ENCODE peak calls at places on chromosomes 6 and 20, in eight cellular contexts. Y, N, L, P, R, E, B and W are unnamed samples.

GRCh38 chr6:122653094-122653493 is 42.9 kb downstream of the PKIB start:
- DNase-seq in P (no peak), N (no peak), Y (peak), B (no peak), L (no peak), E (no peak), R (no peak), W (no peak)

GRCh38 chr6:32609731-32610640 is 20.3 kb upstream of the HLA-DRB1 start:
- DNase-seq in P (peak), E (no peak), N (no peak), Y (peak), B (peak), L (peak), R (no peak), W (peak)

GRCh38 chr6:78910611-78911134 is 43.3 kb downstream of the IRAK1BP1 start:
- DNase-seq in B (no peak), P (no peak), L (peak), Y (no peak), R (no peak), N (no peak), E (peak), W (no peak)

GRCh38 chr6:10555625-10556309 is 34.6 kb downstream of the GCNT2 start:
- DNase-seq in B (no peak), P (peak), Y (peak), R (peak), E (peak), L (no peak), N (peak), W (peak)

GRCh38 chr20:3980260-3981131 is 34.9 kb downstream of the RNF24 start:
- DNase-seq in B (no peak), L (peak), Y (peak), P (no peak), E (no peak), N (no peak), R (peak), W (no peak)

GRCh38 chr20:40695214-40695613 is 6.2 kb upstream of the MAFB start:
- DNase-seq in E (peak), R (no peak), L (no peak), N (no peak), B (no peak), Y (no peak), P (no peak), W (no peak)

GRCh38 chr6:170057961-170058877 is 232.7 kb downstream of the DLL1 start:
- DNase-seq in B (no peak), P (no peak), E (peak), Y (no peak), N (peak), R (peak), L (no peak), W (no peak)

GRCh38 chr6:138800377-138801150 is 4.7 kb downstream of the ECT2L start:
- DNase-seq in L (no peak), E (no peak), P (no peak), N (no peak), Y (no peak), B (no peak), R (no peak), W (no peak)

GRCh38 chr6:139777202-139777970 is 402.9 kb upstream of the CITED2 start:
- DNase-seq in E (no peak), B (no peak), P (no peak), L (no peak), Y (no peak), R (no peak), N (no peak), W (peak)

GRCh38 chr6:90135672-90136071 is 161.0 kb downstream of the BACH2 start:
- DNase-seq in N (no peak), P (no peak), Y (peak), R (no peak), L (no peak), E (no peak), B (no peak), W (no peak)

GRCh38 chr6:129623008-129623732 is 86.8 kb downstream of the ARHGAP18 start:
- DNase-seq in Y (no peak), R (no peak), E (no peak), P (no peak), N (no peak), B (no peak), L (no peak), W (no peak)

GRCh38 chr20:21395039-21395665 is 2.2 kb downstream of the NKX2-4 start:
- DNase-seq in L (no peak), P (no peak), E (no peak), R (no peak), N (no peak), Y (no peak), B (no peak), W (no peak)

GRCh38 chr20:46648903-46649649 is 2.2 kb downstream of the SLC13A3 start:
- DNase-seq in Y (no peak), R (no peak), N (no peak), L (no peak), B (no peak), P (no peak), E (no peak), W (no peak)

GRCh38 chr6:82957171-82957894 is 108.3 kb downstream of the UBE3D start:
- DNase-seq in Y (no peak), N (no peak), P (no peak), L (no peak), B (no peak), E (no peak), R (no peak), W (no peak)

GRCh38 chr6:163790296-163790840 is 375.9 kb downstream of the QKI start:
- DNase-seq in N (no peak), Y (peak), E (no peak), P (no peak), B (no peak), R (no peak), L (no peak), W (no peak)

GRCh38 chr6:28497893-28498292 is 17.7 kb downstream of the GPX6 start:
- DNase-seq in E (no peak), L (no peak), R (no peak), N (no peak), B (no peak), Y (no peak), P (no peak), W (no peak)

GRCh38 chr20:45406260-45407066 is 1.6 kb upstream of the DBNDD2 start:
- DNase-seq in B (peak), P (peak), L (peak), N (peak), R (peak), Y (peak), E (peak), W (peak)

GRCh38 chr20:33120934-33121333 is 41.5 kb downstream of the BPIFB4 start:
- DNase-seq in P (no peak), N (no peak), R (no peak), E (no peak), Y (no peak), L (no peak), B (no peak), W (no peak)

GRCh38 chr6:110703906-110704594 is 111.2 kb downstream of the CDK19 start:
- DNase-seq in P (no peak), Y (no peak), E (no peak), R (no peak), B (no peak), N (no peak), L (no peak), W (no peak)

GRCh38 chr6:30154709-30155521 is 6.1 kb downstream of the TRIM10 start:
- DNase-seq in R (no peak), B (no peak), Y (peak), E (no peak), P (no peak), L (no peak), N (no peak), W (no peak)

GRCh38 chr20:25487306-25487705 is 79.8 kb downstream of the GINS1 start:
- DNase-seq in L (no peak), N (no peak), B (no peak), Y (no peak), E (no peak), P (no peak), R (no peak), W (no peak)

GRCh38 chr6:151391021-151391470 is 313 bp downstream of the ZBTB2 start:
- DNase-seq in B (peak), L (peak), E (peak), P (peak), R (peak), N (peak), Y (peak), W (peak)

GRCh38 chr6:150580489-150580888 is 19.2 kb upstream of the PLEKHG1 start:
- DNase-seq in L (no peak), E (no peak), P (no peak), N (no peak), R (no peak), Y (no peak), B (no peak), W (no peak)

GRCh38 chr6:96899019-96899418 is 1.3 kb upstream of the NDUFAF4 start:
- DNase-seq in E (no peak), B (no peak), Y (peak), N (no peak), R (peak), L (no peak), P (peak), W (peak)

GRCh38 chr6:158684311-158684710 is 34.5 kb downstream of the SYTL3 start:
- DNase-seq in N (no peak), R (no peak), P (no peak), B (no peak), Y (no peak), E (no peak), L (no peak), W (no peak)

GRCh38 chr6:165961236-165961751 is 206.4 kb downstream of the TBXT start:
- DNase-seq in R (no peak), P (no peak), L (no peak), N (no peak), B (no peak), E (no peak), Y (no peak), W (no peak)

GRCh38 chr6:128327890-128328289 is 192.5 kb downstream of the PTPRK start:
- DNase-seq in R (no peak), N (no peak), B (peak), L (peak), E (no peak), P (peak), Y (no peak), W (no peak)

GRCh38 chr20:50434653-50435396 is 75.4 kb upstream of the PTPN1 start:
- DNase-seq in B (no peak), R (no peak), Y (peak), E (no peak), P (no peak), L (no peak), N (no peak), W (no peak)

GRCh38 chr6:7899046-7899888 is 11.3 kb downstream of the TXNDC5 start:
- DNase-seq in L (no peak), Y (no peak), P (no peak), N (no peak), E (peak), B (no peak), R (no peak), W (no peak)

GRCh38 chr6:18386302-18386976 is 711 bp upstream of the RNF144B start:
- DNase-seq in E (no peak), Y (no peak), L (no peak), R (no peak), B (no peak), N (peak), P (no peak), W (no peak)